ENCODE peak calls at places on chromosomes 2 and 18, in six cellular contexts. W is HFFc6, M is GM23338, F is Peyer's patch, K is OCI-LY7, E is IMR-90. B is an unnamed sample.

GRCh38 chr2:9774266-9774665 is 69.0 kb upstream of the TAF1B start:
- DNase-seq in M (no peak), W (no peak), F (no peak), E (no peak), K (no peak), B (no peak)

GRCh38 chr2:197931661-197932312 is 127.4 kb downstream of the PLCL1 start:
- DNase-seq in E (peak; percentile 24), K (no peak), W (no peak), F (no peak), M (no peak), B (no peak)

GRCh38 chr2:215431778-215432758 is 3.8 kb downstream of the FN1 start:
- DNase-seq in F (no peak), W (no peak), K (no peak), M (no peak), E (no peak), B (no peak)

GRCh38 chr2:230887361-230887760 is 22.6 kb downstream of the ITM2C start:
- DNase-seq in E (no peak), W (no peak), K (no peak), M (no peak), F (no peak), B (no peak)

GRCh38 chr2:3634631-3635091 is 23.3 kb upstream of the ALLC start:
- DNase-seq in E (no peak), M (no peak), F (no peak), W (no peak), K (no peak), B (no peak)

GRCh38 chr2:223868005-223868404 is 30.6 kb upstream of the AP1S3 start:
- DNase-seq in W (no peak), F (no peak), E (no peak), M (no peak), K (peak; percentile 70), B (no peak)

GRCh38 chr2:217945530-217945929 is 57.3 kb downstream of the TNS1 start:
- DNase-seq in W (no peak), M (no peak), K (no peak), E (no peak), F (no peak), B (no peak)

GRCh38 chr2:178029342-178029741 is 43.2 kb downstream of the PDE11A start:
- DNase-seq in W (no peak), E (no peak), F (no peak), M (no peak), K (no peak), B (no peak)

GRCh38 chr2:64120928-64121327 is 23.3 kb downstream of the PELI1 start:
- DNase-seq in F (no peak), E (no peak), M (no peak), K (no peak), W (no peak), B (no peak)

DNA sequence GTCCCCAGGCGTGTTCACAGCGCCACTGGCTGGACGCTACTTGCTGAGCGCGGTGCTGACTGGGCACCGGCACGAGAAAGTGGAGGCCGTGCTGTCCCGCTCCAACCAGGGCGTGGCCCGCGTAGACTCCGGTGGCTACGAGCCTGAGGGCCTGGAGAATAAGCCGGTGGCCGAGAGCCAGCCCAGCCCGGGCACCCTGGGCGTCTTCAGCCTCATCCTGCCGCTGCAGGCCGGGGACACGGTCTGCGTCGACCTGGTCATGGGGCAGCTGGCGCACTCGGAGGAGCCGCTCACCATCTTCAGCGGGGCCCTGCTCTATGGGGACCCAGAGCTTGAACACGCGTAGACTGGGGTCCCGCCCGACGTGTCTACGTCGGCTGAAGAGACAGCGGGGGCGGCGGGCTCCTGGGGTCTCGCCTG is 892 bp upstream of the KHK start:
- DNase-seq in E (peak; percentile 45), K (no peak), F (peak; percentile 60), W (peak; percentile 46), M (peak; percentile 65), B (peak; percentile 42)
- TF ChIP-seq CTCF in E (peak; percentile 40), K (no peak), F (peak; percentile 34), W (peak; percentile 57), M (peak; percentile 42), B (peak; percentile 59)

GRCh38 chr18:45923138-45923537 is 44.0 kb downstream of the EPG5 start:
- DNase-seq in K (no peak), F (no peak), M (no peak), W (no peak), E (no peak), B (no peak)
- TF ChIP-seq CTCF in K (no peak), F (no peak), M (no peak), W (no peak), E (no peak), B (no peak)

DNA sequence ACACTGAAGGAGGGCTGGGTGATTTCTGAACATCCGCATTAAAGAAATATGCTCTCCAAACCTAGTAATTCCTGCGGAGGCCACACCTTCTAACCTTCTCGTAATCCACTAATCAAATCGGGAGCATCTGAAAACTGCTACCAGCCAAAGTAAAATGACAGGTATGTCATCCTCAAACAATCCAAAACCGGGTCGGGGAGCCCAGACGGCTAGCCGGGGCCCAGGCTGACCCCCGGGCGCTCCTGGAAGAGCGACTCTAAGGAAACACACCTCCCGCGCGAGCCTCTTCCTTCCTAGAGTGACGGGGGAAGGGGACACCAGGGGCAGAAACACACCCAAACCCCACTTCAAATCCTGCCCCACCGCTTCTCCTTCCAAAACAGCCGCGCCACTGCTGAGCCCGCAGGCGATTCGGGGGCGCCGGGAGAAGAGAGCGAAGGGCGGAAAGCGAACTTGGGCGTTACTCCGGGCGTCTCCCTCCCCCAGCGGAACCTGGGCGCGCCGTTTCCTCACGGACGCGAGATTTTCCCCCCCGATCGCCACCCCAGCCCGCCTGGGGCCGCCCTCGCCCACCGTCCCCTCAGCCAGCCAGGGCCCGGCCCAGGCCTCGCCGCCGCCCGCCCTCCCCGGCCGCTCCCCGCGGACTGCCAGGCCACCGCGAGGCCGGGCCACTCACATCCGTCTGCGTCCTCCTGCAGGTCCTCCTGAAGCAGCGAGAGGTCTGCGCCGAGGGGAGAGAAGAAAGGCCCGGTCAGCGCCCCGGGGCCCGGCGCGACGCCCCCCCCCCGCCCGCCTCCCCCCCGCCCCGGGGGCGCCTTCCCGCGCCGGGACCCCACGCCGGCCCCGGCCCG is 584 bp downstream of the PPP4R1 start:
- DNase-seq in M (peak; percentile 68), E (peak; percentile 27), W (peak; percentile 33), K (peak; percentile 68), F (peak; percentile 60), B (no peak)
- TF ChIP-seq CTCF in M (no peak), E (no peak), W (peak; percentile 9), K (no peak), F (peak; percentile 6), B (no peak)

GRCh38 chr18:2223859-2224258 is 347.4 kb downstream of the METTL4 start:
- DNase-seq in W (peak; percentile 29), E (peak; percentile 6), K (peak; percentile 24), M (peak; percentile 69), F (no peak), B (no peak)
- TF ChIP-seq CTCF in W (peak; percentile 81), E (peak; percentile 45), K (peak; percentile 80), M (peak; percentile 75), F (peak; percentile 59), B (peak; percentile 71)

DNA sequence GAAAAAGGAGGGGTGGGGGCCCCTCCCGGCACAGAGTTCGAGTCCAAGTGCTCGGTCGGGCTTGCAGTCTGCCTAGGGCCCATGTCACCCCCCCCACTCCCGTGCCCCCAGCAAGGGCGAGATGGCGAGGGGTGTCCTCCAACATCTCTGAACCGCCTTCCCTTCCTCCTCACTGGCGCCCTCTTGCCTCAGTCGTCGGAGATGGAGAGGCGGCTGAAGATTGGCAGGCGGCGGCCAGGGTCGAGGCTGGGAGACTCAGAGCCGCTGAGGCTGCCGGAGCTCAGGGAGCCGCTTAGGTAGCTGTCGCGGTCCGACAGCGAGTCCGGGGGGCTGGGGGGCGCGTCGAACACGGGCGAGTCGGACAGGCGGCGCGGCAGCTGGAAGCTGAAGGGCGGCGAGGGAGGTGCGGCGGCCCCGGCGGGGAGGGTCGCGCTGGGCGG is 2.3 kb downstream of the ZFP36L2 start:
- DNase-seq in W (peak; percentile 60), F (peak; percentile 74), M (peak; percentile 85), E (peak; percentile 72), K (peak; percentile 88), B (no peak)
- TF ChIP-seq CTCF in W (peak; percentile 70), F (peak; percentile 29), M (peak; percentile 45), E (peak; percentile 48), K (peak; percentile 78), B (peak; percentile 45)

GRCh38 chr2:234249006-234249405 is 198.5 kb downstream of the SPP2 start:
- DNase-seq in W (no peak), K (no peak), F (no peak), M (no peak), E (no peak), B (no peak)
- TF ChIP-seq CTCF in W (peak; percentile 18), K (peak; percentile 16), F (no peak), M (peak; percentile 11), E (no peak), B (no peak)

GRCh38 chr2:199685669-199686068 is 165.3 kb downstream of the FTCDNL1 start:
- DNase-seq in W (no peak), M (no peak), K (no peak), E (no peak), F (no peak), B (no peak)

GRCh38 chr2:199680482-199680881 is 170.5 kb downstream of the FTCDNL1 start:
- DNase-seq in E (no peak), W (no peak), K (no peak), M (no peak), F (no peak), B (no peak)

GRCh38 chr2:199684832-199685231 is 166.2 kb downstream of the FTCDNL1 start:
- DNase-seq in M (no peak), F (no peak), E (no peak), W (no peak), K (no peak), B (no peak)

GRCh38 chr2:199682001-199682400 is 169.0 kb downstream of the FTCDNL1 start:
- DNase-seq in E (no peak), W (no peak), K (no peak), F (no peak), M (no peak), B (no peak)

GRCh38 chr2:199684168-199684567 is 166.8 kb downstream of the FTCDNL1 start:
- DNase-seq in M (peak; percentile 46), W (no peak), K (no peak), E (no peak), F (no peak), B (no peak)
- TF ChIP-seq CTCF in M (peak; percentile 67), W (peak; percentile 19), K (peak; percentile 59), E (no peak), F (no peak), B (no peak)